ENCODE peak calls at places on chromosomes 6 and 20, in four cellular contexts. W is upper lobe of right lung, T is tibial nerve, U is HCT116. V is an unnamed sample. For H3K4me1, the result is how much of the 10 kb centered on the place peaks cover.

GRCh38 chr6:27081931-27082330 is 165.6 kb upstream of the PRSS16 start:
- DNase-seq in T (no peak), U (no peak), W (no peak), V (no peak)

GRCh38 chr20:44714701-44715494 is at the start of gene CCN5:
- DNase-seq in W (peak), U (peak), T (peak), V (peak)

GRCh38 chr6:16064687-16065086 is 64.2 kb upstream of the MYLIP start:
- DNase-seq in W (no peak), T (no peak), U (no peak), V (no peak)

GRCh38 chr6:161186173-161186769 is 87.6 kb downstream of the AGPAT4 start:
- DNase-seq in T (peak), U (peak), W (peak), V (no peak)

GRCh38 chr6:11763460-11764249 is 14.9 kb downstream of the ADTRP start:
- DNase-seq in W (no peak), U (no peak), T (no peak), V (no peak)

GRCh38 chr6:160960839-160961238 is 30.7 kb upstream of the MAP3K4 start:
- DNase-seq in U (no peak), W (no peak), T (no peak), V (no peak)

GRCh38 chr6:42294759-42295158 is 77.1 kb upstream of the MRPS10 start:
- DNase-seq in U (peak), T (no peak), W (no peak), V (no peak)

GRCh38 chr6:36625161-36625919 is 31.2 kb downstream of the SRSF3 start:
- DNase-seq in W (peak), U (no peak), T (no peak), V (no peak)

GRCh38 chr20:24963672-24964517 is 14.8 kb downstream of the CST7 start:
- DNase-seq in U (no peak), W (peak), T (no peak), V (no peak)

GRCh38 chr20:62123450-62124118 is 1.3 kb downstream of the LSM14B start:
- DNase-seq in U (no peak), T (no peak), W (no peak), V (no peak)

GRCh38 chr6:5334341-5334740 is 73.0 kb downstream of the FARS2 start:
- DNase-seq in T (no peak), W (no peak), U (no peak), V (no peak)

GRCh38 chr6:38134704-38135088 is 315.2 kb downstream of the ZFAND3 start:
- DNase-seq in U (no peak), W (no peak), T (no peak), V (no peak)

GRCh38 chr20:17993546-17993945 is 24.7 kb downstream of the MGME1 start:
- DNase-seq in U (no peak), T (no peak), W (no peak), V (no peak)

GRCh38 chr20:25226433-25227316 is 21.2 kb upstream of the PYGB start:
- DNase-seq in W (no peak), T (no peak), U (no peak), V (no peak)

GRCh38 chr20:31845300-31845863 is at the start of gene FOXS1:
- DNase-seq in U (no peak), T (peak), W (no peak), V (no peak)

GRCh38 chr20:32040142-32040953 is 11.7 kb upstream of the HCK start:
- DNase-seq in T (no peak), U (no peak), W (peak), V (no peak)

GRCh38 chr6:80528115-80528514 is 421.6 kb downstream of the BCKDHB start:
- DNase-seq in U (no peak), W (no peak), T (no peak), V (no peak)

GRCh38 chr20:56362833-56363413 is 4.1 kb downstream of the FAM210B start:
- DNase-seq in U (no peak), W (no peak), T (no peak), V (no peak)

GRCh38 chr20:44079968-44080560 is 106.9 kb downstream of the JPH2 start:
- DNase-seq in U (no peak), W (peak), T (no peak), V (no peak)

GRCh38 chr6:53624491-53624890 is 41.1 kb downstream of the KLHL31 start:
- DNase-seq in U (no peak), T (no peak), W (no peak), V (no peak)

GRCh38 chr6:131288214-131288613 is 152.9 kb downstream of the AKAP7 start:
- DNase-seq in T (no peak), U (no peak), W (no peak), V (no peak)

GRCh38 chr6:28537509-28538140 is 11.9 kb downstream of the GPX5 start:
- DNase-seq in W (no peak), T (no peak), U (peak), V (no peak)

GRCh38 chr6:71107935-71108420 is 151.1 kb upstream of the B3GAT2 start:
- DNase-seq in U (peak), T (no peak), W (no peak), V (no peak)

GRCh38 chr6:149999636-150000035 is 25.7 kb downstream of the RAET1L start:
- DNase-seq in U (no peak), W (no peak), T (no peak), V (no peak)

GRCh38 chr6:16180696-16181428 is 52.0 kb downstream of the MYLIP start:
- DNase-seq in U (no peak), T (no peak), W (no peak), V (no peak)

DNA sequence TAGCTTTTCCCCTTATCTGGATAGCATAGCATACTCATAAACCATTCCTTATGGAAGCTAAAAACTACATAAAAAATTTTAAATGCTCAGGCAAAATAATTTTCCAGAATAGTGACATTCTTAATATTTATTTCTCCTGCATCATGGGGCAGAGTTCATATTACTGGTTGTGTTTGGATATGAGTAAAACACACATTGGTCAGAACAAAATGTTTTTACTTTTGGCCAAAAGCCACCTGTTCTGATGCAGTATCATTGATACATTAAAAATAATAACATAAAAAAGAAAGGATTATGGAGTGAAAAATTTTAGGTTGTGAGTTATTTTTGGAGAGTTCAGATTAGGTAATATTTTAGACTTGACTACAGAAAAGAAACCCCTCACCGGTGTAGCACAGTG is 33.6 kb downstream of the TRAM2 start:
- DNase-seq in T (no peak), U (no peak), W (no peak), V (no peak)
- H3K4me1 ChIP-seq in T (under half), U (under half), W (under half), V (under half)

GRCh38 chr6:128517124-128517523 is 3.3 kb downstream of the PTPRK start:
- DNase-seq in W (no peak), U (no peak), T (no peak), V (no peak)
- H3K4me1 ChIP-seq in W (under half), U (under half), T (under half), V (under half)

GRCh38 chr6:113633638-113634037 is 223.5 kb upstream of the MARCKS start:
- DNase-seq in U (no peak), W (no peak), T (no peak), V (no peak)

GRCh38 chr6:113632220-113632864 is 224.8 kb upstream of the MARCKS start:
- DNase-seq in W (no peak), T (peak), U (peak), V (no peak)

GRCh38 chr6:113635222-113635970 is 221.7 kb upstream of the MARCKS start:
- DNase-seq in T (no peak), W (no peak), U (no peak), V (no peak)

GRCh38 chr6:113636357-113636824 is 220.8 kb upstream of the MARCKS start:
- DNase-seq in U (no peak), W (no peak), T (no peak), V (no peak)

GRCh38 chr6:113634352-113635163 is 222.6 kb upstream of the MARCKS start:
- DNase-seq in W (no peak), T (no peak), U (no peak), V (no peak)
- H3K4me1 ChIP-seq in W (under half), T (under half), U (under half), V (under half)

GRCh38 chr20:34004227-34004626 is 10.5 kb downstream of the RALY start:
- DNase-seq in W (no peak), U (no peak), T (no peak), V (no peak)
- H3K4me1 ChIP-seq in W (under half), U (under half), T (under half), V (under half)

GRCh38 chr6:31534521-31535040 is 5.8 kb downstream of the MCCD1 start:
- DNase-seq in T (no peak), U (no peak), W (no peak), V (no peak)

GRCh38 chr6:31533455-31533841 is 4.7 kb downstream of the MCCD1 start:
- DNase-seq in U (no peak), W (no peak), T (no peak), V (no peak)

GRCh38 chr6:31532644-31533454 is 4.1 kb downstream of the MCCD1 start:
- DNase-seq in U (no peak), W (no peak), T (no peak), V (no peak)

GRCh38 chr6:31535538-31536324 is 6.1 kb downstream of the DDX39B start:
- DNase-seq in T (no peak), U (no peak), W (no peak), V (no peak)

DNA sequence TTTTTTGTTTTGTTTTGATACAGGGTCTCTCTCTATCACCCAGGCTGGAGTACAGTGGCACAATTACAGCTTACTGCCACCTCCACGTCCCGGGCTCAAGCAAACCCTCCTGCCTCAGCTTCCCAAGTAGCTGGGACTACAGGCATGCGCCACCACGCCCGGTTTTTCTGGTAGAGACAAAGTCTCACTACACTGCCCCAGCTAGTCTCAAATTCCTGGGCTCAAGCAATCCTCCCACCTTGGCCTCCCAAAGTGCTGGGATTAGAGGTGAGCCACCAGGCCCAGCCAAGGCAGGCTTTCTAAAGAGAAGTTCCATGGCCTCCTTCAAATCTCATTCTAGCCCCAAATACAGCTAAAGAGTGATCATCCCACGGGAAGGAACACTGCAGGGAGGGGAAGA is 5.2 kb downstream of the MCCD1 start:
- DNase-seq in T (no peak), W (no peak), U (no peak), V (no peak)
- H3K4me1 ChIP-seq in T (under half), W (under half), U (under half), V (under half)

DNA sequence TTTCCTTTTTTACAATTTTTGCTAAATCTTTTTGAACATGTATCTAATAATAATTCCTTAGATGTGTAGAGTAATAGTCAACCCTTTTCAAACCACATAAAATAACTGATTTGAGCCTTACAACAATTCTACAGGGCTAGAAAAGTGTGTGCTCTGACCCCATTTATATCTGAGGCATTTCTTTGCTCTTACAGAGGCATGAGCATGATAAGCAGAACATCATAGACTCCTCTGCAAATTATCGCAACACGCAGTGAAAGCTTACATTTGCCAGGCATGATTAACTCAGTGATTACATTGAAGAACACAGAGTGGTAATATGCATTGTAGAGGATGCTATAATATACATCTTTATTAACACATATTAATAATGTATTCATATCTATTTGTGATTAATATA is 120.4 kb downstream of the SIM1 start:
- DNase-seq in W (no peak), U (no peak), T (no peak), V (no peak)
- H3K4me1 ChIP-seq in W (under half), U (under half), T (under half), V (under half)

GRCh38 chr6:56551409-56552120 is 91.1 kb downstream of the DST start:
- DNase-seq in W (no peak), U (no peak), T (no peak), V (no peak)

GRCh38 chr6:56550307-56550706 is 92.4 kb downstream of the DST start:
- DNase-seq in T (no peak), U (no peak), W (no peak), V (no peak)

GRCh38 chr6:56547687-56548086 is 95.0 kb downstream of the DST start:
- DNase-seq in U (no peak), W (no peak), T (no peak), V (no peak)

GRCh38 chr6:56552212-56553130 is 90.2 kb downstream of the DST start:
- DNase-seq in U (no peak), W (no peak), T (no peak), V (no peak)

GRCh38 chr6:56549014-56549413 is 93.7 kb downstream of the DST start:
- DNase-seq in U (no peak), W (no peak), T (no peak), V (no peak)
- H3K4me1 ChIP-seq in U (under half), W (under half), T (under half), V (under half)

V was measured in esophagus squamous epithelium.